ENCODE peak calls at places on chromosomes 13 and 19, in six cellular contexts. S is pancreas, Y is skeletal muscle cell, J is thoracic aorta, A is sigmoid colon, T is gastrocnemius medialis. G is an unnamed sample.

GRCh38 chr13:31334994-31335549 is 135.3 kb downstream of the B3GLCT start:
- DNase-seq in Y (no peak), A (no peak), J (no peak), S (no peak), T (no peak), G (no peak)

GRCh38 chr13:84812078-84812477 is 929.8 kb upstream of the SLITRK1 start:
- DNase-seq in Y (no peak), T (no peak), A (no peak), S (no peak), J (no peak), G (no peak)

GRCh38 chr13:36673352-36673751 is 468 bp upstream of the SERTM1 start:
- DNase-seq in Y (no peak), J (no peak), A (no peak), S (no peak), T (no peak), G (no peak)

GRCh38 chr19:52492991-52493470 is 34.4 kb upstream of the ZNF808 start:
- DNase-seq in T (no peak), A (no peak), J (no peak), Y (no peak), S (no peak), G (peak)

GRCh38 chr19:492091-492531 is 4.2 kb upstream of the MADCAM1 start:
- DNase-seq in J (no peak), A (no peak), T (no peak), S (no peak), Y (no peak), G (peak)

GRCh38 chr19:14480695-14481069 is 5.5 kb upstream of the PTGER1 start:
- DNase-seq in J (no peak), A (no peak), Y (no peak), T (no peak), S (no peak), G (no peak)

GRCh38 chr13:26699197-26699490 is 61.4 kb downstream of the GPR12 start:
- DNase-seq in Y (no peak), T (no peak), S (no peak), J (no peak), A (no peak), G (no peak)

GRCh38 chr13:40667622-40667978 is 1.2 kb upstream of the FOXO1 start:
- DNase-seq in Y (no peak), J (no peak), T (peak), S (peak), A (peak), G (peak)

GRCh38 chr13:110106726-110107125 is 200.2 kb downstream of the COL4A1 start:
- DNase-seq in S (no peak), J (no peak), A (peak), Y (no peak), T (peak), G (no peak)

GRCh38 chr19:33799507-33799906 is 2.8 kb downstream of the KCTD15 start:
- DNase-seq in S (no peak), T (no peak), Y (no peak), A (no peak), J (no peak), G (no peak)

GRCh38 chr13:41700790-41701310 is 243.5 kb downstream of the RGCC start:
- DNase-seq in Y (peak), S (peak), J (no peak), T (no peak), A (no peak), G (no peak)

GRCh38 chr19:48308695-48309586 is 16.4 kb upstream of the EMP3 start:
- DNase-seq in Y (no peak), S (no peak), T (no peak), A (no peak), J (no peak), G (peak)

GRCh38 chr19:49881186-49881585 is 3.7 kb downstream of the TBC1D17 start:
- DNase-seq in J (no peak), S (peak), T (no peak), A (no peak), Y (no peak), G (no peak)

GRCh38 chr13:83184819-83185218 is 697.5 kb downstream of the SLITRK1 start:
- DNase-seq in Y (peak), S (no peak), A (no peak), T (no peak), J (no peak), G (no peak)

GRCh38 chr13:99527346-99527745 is 26.1 kb downstream of the TM9SF2 start:
- DNase-seq in S (no peak), T (no peak), J (no peak), A (no peak), Y (no peak), G (no peak)

GRCh38 chr13:50950808-50951207 is 41.2 kb downstream of the RNASEH2B start:
- DNase-seq in Y (no peak), A (no peak), J (no peak), S (no peak), T (no peak), G (no peak)

GRCh38 chr19:30316560-30317106 is 55.6 kb upstream of the ZNF536 start:
- DNase-seq in A (no peak), T (no peak), J (no peak), S (no peak), Y (no peak), G (peak)

GRCh38 chr13:39051157-39051556 is 12.9 kb downstream of the NHLRC3 start:
- DNase-seq in S (no peak), J (no peak), A (no peak), T (no peak), Y (peak), G (no peak)

GRCh38 chr19:12064266-12065099 is at the start of gene ZNF844:
- DNase-seq in J (peak), S (peak), T (peak), Y (peak), A (peak), G (peak)

GRCh38 chr13:34070006-34070405 is 252.1 kb downstream of the RFC3 start:
- DNase-seq in Y (no peak), T (no peak), A (no peak), S (no peak), J (no peak), G (no peak)

GRCh38 chr19:57905258-57905657 is 11.1 kb downstream of the ZNF417 start:
- DNase-seq in A (no peak), Y (no peak), S (no peak), J (no peak), T (no peak), G (no peak)

GRCh38 chr19:41586064-41586463 is 10.1 kb downstream of the CEACAM21 start:
- DNase-seq in T (no peak), S (no peak), J (no peak), Y (no peak), A (no peak), G (no peak)

GRCh38 chr13:79528759-79529191 is 47.8 kb downstream of the NDFIP2 start:
- DNase-seq in T (no peak), J (no peak), Y (no peak), A (no peak), S (no peak), G (no peak)

GRCh38 chr13:46544811-46545210 is 8.2 kb upstream of the LRCH1 start:
- DNase-seq in Y (no peak), S (no peak), A (no peak), J (no peak), T (no peak), G (no peak)

GRCh38 chr19:5850743-5851293 is 431 bp downstream of the FUT3 start:
- DNase-seq in J (no peak), A (peak), S (peak), T (no peak), Y (no peak), G (no peak)

GRCh38 chr19:5832049-5832448 is 7.5 kb downstream of the FUT6 start:
- DNase-seq in S (no peak), J (no peak), T (no peak), Y (no peak), A (no peak), G (no peak)

GRCh38 chr19:43560687-43561086 is 14.6 kb downstream of the XRCC1 start:
- DNase-seq in Y (peak), T (no peak), J (no peak), S (no peak), A (no peak), G (peak)

GRCh38 chr13:38824342-38824741 is 137.5 kb downstream of the FREM2 start:
- DNase-seq in T (no peak), A (no peak), S (no peak), Y (no peak), J (no peak), G (peak)

GRCh38 chr13:51887441-51887840 is 25.7 kb downstream of the CCDC70 start:
- DNase-seq in A (no peak), J (no peak), S (no peak), Y (no peak), T (no peak), G (no peak)

GRCh38 chr13:95677564-95678386 is 836 bp downstream of the DNAJC3 start:
- DNase-seq in A (peak), J (no peak), Y (no peak), T (peak), S (no peak), G (no peak)

GRCh38 chr19:732325-733069 is 18.4 kb upstream of the MISP start:
- DNase-seq in T (no peak), S (no peak), J (no peak), A (no peak), Y (no peak), G (no peak)

GRCh38 chr19:21587117-21587461 is 81.7 kb downstream of the ZNF429 start:
- DNase-seq in A (no peak), J (no peak), T (no peak), Y (no peak), S (peak), G (no peak)

GRCh38 chr13:45781553-45782326 is 69.8 kb downstream of the SIAH3 start:
- DNase-seq in A (peak), S (peak), J (peak), Y (no peak), T (no peak), G (no peak)

DNA sequence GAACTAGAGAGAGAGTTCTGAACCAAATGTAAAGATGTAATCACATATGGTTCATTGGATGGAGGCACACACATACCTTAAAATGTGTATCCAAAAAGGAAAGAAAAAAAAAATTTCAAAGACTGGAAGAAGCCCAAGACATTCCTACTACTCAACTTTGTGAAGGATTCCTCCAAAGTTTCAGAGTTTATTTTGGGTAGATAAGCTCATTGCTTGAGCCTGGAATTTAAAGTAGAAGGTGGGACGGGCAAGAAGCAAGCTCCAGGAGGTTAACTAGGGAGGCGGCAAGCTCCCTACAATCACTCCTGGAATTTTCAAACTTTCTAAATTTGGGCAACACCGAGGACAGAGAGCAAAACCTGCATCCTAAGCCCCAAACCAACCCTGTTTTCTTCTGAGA is 1.9 kb downstream of the TSHZ3 start:
- DNase-seq in T (no peak), S (no peak), A (no peak), Y (no peak), J (no peak), G (no peak)
- H3K4me3 ChIP-seq in T (no peak), S (no peak), A (peak), Y (peak), J (peak), G (peak)

GRCh38 chr19:54335164-54335563 is 3.8 kb downstream of the LILRA4 start:
- DNase-seq in A (no peak), J (no peak), T (no peak), Y (no peak), S (no peak), G (no peak)
- H3K4me3 ChIP-seq in A (no peak), J (peak), T (no peak), Y (no peak), S (no peak), G (no peak)

DNA sequence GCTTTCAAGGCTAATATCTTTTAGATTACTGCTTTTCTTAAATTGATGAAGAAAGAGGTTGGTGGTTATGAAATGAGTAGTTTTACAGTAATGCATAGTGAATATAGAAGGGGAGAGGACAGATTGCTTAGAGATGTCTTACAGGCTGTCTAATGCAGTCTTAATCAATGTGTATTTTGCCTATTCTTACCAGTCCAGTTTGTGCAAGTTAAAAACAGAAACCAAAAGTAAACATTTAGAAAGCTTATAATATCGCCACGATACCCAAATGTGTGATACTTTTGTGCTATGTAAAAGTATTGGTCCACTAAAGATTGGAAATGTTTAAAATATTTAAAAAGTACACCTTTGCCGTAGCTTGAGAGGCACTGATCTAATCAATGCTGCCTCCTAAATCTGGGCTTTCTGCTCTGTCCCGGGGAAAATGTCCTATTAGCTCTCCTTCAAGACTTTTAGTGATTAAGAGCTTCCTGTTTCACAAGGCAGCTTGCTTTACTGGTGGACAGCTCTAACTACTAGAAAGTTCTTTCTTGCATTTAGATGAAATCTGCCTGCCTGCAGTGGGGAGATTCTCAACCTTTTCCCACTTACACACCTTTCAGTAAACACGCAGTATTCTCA is 64.7 kb downstream of the DNAJC15 start:
- DNase-seq in Y (peak), T (no peak), A (no peak), S (no peak), J (no peak), G (no peak)
- H3K4me3 ChIP-seq in Y (no peak), T (peak), A (peak), S (no peak), J (peak), G (peak)

GRCh38 chr19:40441719-40442253 is 2.3 kb downstream of the SERTAD3 start:
- DNase-seq in J (no peak), Y (no peak), A (no peak), T (no peak), S (no peak), G (no peak)
- H3K4me3 ChIP-seq in J (no peak), Y (peak), A (peak), T (no peak), S (no peak), G (peak)

GRCh38 chr13:73781384-73781783 is 352.8 kb downstream of the KLF12 start:
- DNase-seq in T (no peak), J (no peak), Y (no peak), A (no peak), S (no peak), G (no peak)
- H3K4me3 ChIP-seq in T (no peak), J (no peak), Y (no peak), A (no peak), S (no peak), G (no peak)

DNA sequence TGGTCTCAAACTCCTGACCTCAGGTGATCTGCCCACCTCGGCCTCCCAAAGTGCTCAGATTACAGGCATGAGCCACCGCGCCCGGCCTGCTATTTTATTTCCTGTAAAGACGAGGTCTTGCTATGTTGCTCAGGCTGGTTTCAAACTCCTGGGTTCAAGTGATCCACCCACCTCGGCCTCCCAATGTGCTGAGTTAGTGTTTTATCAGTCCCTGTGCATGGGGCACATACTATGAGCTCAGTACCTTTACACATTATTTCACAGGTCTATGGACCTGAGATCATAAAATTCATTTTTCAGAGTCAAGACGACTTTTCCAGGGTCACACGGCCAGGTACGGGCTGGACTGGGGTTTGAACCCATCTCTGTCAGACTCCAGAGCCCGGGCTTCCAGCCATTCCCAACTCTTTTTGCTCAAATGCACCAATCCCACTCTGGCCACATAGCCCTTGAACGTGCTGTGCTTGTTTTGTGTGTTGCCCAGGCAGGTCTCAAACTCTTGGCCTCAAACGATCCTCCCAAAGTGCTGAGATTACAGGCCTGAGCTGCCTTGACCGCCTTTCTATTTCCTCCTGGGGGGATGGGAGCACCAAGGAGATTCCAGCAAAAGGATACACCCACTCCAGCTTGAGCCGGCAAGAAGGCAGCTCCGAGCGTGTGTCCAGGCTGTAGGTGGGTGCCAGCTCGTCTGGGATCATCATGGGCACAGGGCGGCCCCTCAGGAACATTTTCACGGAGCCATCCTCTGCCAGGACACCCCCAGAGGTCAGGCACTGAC is 1.1 kb downstream of the EML2 start:
- DNase-seq in T (no peak), A (no peak), Y (no peak), S (no peak), J (no peak), G (peak)
- H3K4me3 ChIP-seq in T (no peak), A (peak), Y (peak), S (no peak), J (peak), G (peak)

GRCh38 chr19:47152632-47153031 is 22.0 kb downstream of the SAE1 start:
- DNase-seq in T (no peak), S (no peak), A (no peak), J (no peak), Y (no peak), G (no peak)
- H3K4me3 ChIP-seq in T (no peak), S (no peak), A (no peak), J (no peak), Y (no peak), G (peak)

GRCh38 chr19:39174558-39175544 is 21.9 kb upstream of the NCCRP1 start:
- DNase-seq in T (no peak), A (no peak), J (no peak), S (no peak), Y (no peak), G (no peak)
- H3K4me3 ChIP-seq in T (no peak), A (no peak), J (no peak), S (no peak), Y (no peak), G (no peak)

GRCh38 chr13:20824762-20825161 is 51.0 kb upstream of the EEF1AKMT1 start:
- DNase-seq in S (no peak), J (no peak), T (peak), Y (no peak), A (no peak), G (no peak)

GRCh38 chr13:20819715-20820114 is 46.0 kb upstream of the EEF1AKMT1 start:
- DNase-seq in J (no peak), Y (no peak), A (no peak), T (no peak), S (no peak), G (no peak)

GRCh38 chr13:20823071-20823470 is 49.3 kb upstream of the EEF1AKMT1 start:
- DNase-seq in T (no peak), Y (no peak), S (no peak), J (no peak), A (no peak), G (no peak)

GRCh38 chr13:20825476-20825875 is 51.7 kb upstream of the EEF1AKMT1 start:
- DNase-seq in Y (no peak), T (no peak), J (no peak), A (no peak), S (no peak), G (no peak)

DNA sequence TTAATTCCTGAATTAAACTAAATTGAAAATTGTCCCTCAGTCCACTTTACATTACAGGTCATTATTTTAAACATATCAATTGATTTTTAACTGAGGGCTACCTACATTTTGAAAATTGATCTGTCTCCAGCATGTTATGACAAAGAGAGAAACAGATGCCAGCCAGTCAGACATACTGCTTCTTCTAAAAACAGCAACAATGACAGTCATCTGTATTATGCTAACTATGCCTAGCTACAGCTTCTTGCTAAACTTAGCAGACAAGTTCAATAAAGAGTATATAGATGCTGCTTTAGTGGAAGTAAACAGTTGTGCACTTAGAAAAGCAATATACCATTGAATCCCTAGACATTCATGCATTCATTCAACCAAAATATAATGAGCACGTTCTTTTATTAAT is 48.6 kb upstream of the EEF1AKMT1 start:
- DNase-seq in J (no peak), Y (no peak), T (no peak), S (no peak), A (no peak), G (no peak)
- H3K4me3 ChIP-seq in J (no peak), Y (no peak), T (no peak), S (no peak), A (no peak), G (no peak)

DNA sequence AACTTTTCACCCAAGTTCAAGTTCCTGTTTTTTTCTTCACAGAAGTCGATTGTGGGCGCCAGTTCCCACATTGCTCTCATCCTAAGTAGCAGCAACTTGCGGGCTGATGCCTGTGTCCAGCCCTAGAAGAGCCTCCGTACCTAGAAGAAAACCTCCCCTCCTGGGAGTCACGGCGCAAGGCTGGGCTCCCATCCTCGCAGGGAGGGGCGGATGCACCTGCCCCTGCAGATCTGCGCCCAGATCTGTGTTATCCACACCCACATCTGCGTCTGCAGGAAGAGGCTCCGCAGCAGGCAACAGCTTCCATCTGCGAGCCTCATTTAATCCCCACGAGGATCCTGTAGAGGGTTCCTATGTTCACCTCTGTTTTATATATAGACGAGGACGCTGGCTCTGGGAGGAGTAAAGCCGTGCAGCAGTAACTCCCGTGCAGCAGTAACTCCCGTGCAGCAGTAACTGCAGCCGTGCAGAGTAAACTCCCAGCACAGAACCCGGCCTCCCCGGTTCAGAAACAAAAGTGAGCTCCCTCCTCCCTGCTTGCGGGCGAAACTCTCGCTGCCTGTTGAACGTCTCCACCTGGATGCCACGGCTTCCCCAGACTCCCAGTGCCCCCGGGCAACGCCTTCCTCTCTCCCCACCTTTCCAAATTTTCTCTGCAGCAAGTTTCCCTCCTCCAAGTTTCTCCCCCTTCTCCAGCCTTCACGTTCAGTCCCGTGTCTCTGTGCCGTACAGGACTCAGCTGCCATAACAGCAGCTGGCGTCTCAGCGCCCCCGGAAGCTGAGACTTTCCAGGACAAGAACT is 23.5 kb upstream of the LAIR1 start:
- DNase-seq in Y (no peak), T (no peak), A (no peak), J (no peak), S (peak), G (no peak)
- H3K4me3 ChIP-seq in Y (peak), T (no peak), A (peak), J (peak), S (no peak), G (peak)